ENCODE peak calls at places on chromosomes 2 and 18, in eight cellular contexts. C is SW 1271; P is globus pallidus; R is progenitor cell of endocrine pancreas; I is AG20443; O is A549; L is Right ventricle myocardium inferior; W is effector memory CD8-positive, alpha-beta T cell. T is an unnamed sample.

GRCh38 chr2:193496786-193497185 is 1302.1 kb upstream of the TMEFF2 start:
- DNase-seq in C (no peak), P (no peak), R (no peak), I (no peak), O (no peak), L (no peak), W (no peak), T (no peak)

GRCh38 chr2:96867756-96868554 is 1.9 kb downstream of the SEMA4C start:
- DNase-seq in C (no peak), P (no peak), R (no peak), I (no peak), O (no peak), L (no peak), W (no peak), T (no peak)

GRCh38 chr2:98538280-98539041 is 69.9 kb downstream of the COA5 start:
- DNase-seq in C (no peak), P (no peak), R (no peak), I (no peak), O (no peak), L (no peak), W (no peak), T (no peak)

GRCh38 chr2:205054789-205055188 is 509.5 kb downstream of the PARD3B start:
- DNase-seq in C (no peak), P (no peak), R (no peak), I (no peak), O (no peak), L (no peak), W (no peak), T (no peak)

GRCh38 chr2:202018950-202019349 is 14.7 kb upstream of the FZD7 start:
- DNase-seq in C (no peak), P (no peak), R (no peak), I (no peak), O (no peak), L (no peak), W (no peak), T (no peak)

GRCh38 chr2:119011162-119011909 is 69.3 kb downstream of the MARCO start:
- DNase-seq in C (no peak), P (peak; percentile 24), R (peak; percentile 66), I (peak; percentile 91), O (peak; percentile 51), L (peak; percentile 62), W (no peak), T (no peak)

GRCh38 chr2:188969236-188970032 is 4.7 kb upstream of the COL3A1 start:
- DNase-seq in C (no peak), P (no peak), R (no peak), I (peak; percentile 35), O (no peak), L (no peak), W (no peak), T (no peak)

GRCh38 chr18:9513971-9514512 is 38.7 kb downstream of the RALBP1 start:
- DNase-seq in C (no peak), P (no peak), R (no peak), I (peak; percentile 29), O (peak; percentile 33), L (no peak), W (no peak), T (no peak)

GRCh38 chr18:23825978-23826405 is 136.7 kb downstream of the LAMA3 start:
- DNase-seq in C (no peak), P (peak; percentile 45), R (no peak), I (peak; percentile 83), O (no peak), L (no peak), W (no peak), T (no peak)

GRCh38 chr18:73669299-73669698 is 478.3 kb downstream of the FBXO15 start:
- DNase-seq in C (no peak), P (peak; percentile 11), R (no peak), I (no peak), O (no peak), L (no peak), W (no peak), T (no peak)

GRCh38 chr2:162118166-162119031 is 33.6 kb downstream of the GCG start:
- DNase-seq in C (no peak), P (no peak), R (no peak), I (peak; percentile 65), O (no peak), L (no peak), W (no peak), T (no peak)

GRCh38 chr2:238104521-238105311 is 4.6 kb downstream of the ESPNL start:
- DNase-seq in C (no peak), P (no peak), R (no peak), I (no peak), O (no peak), L (peak; percentile 65), W (no peak), T (no peak)

GRCh38 chr2:230669386-230669935 is 43.2 kb upstream of the CAB39 start:
- DNase-seq in C (no peak), P (no peak), R (no peak), I (no peak), O (no peak), L (no peak), W (no peak), T (no peak)

GRCh38 chr2:238270606-238271005 is 17.8 kb downstream of the PER2 start:
- DNase-seq in C (no peak), P (no peak), R (no peak), I (no peak), O (no peak), L (peak; percentile 35), W (no peak), T (no peak)

GRCh38 chr2:234548720-234549420 is 52.0 kb upstream of the ARL4C start:
- DNase-seq in C (no peak), P (peak; percentile 44), R (no peak), I (peak; percentile 84), O (no peak), L (no peak), W (no peak), T (no peak)

GRCh38 chr2:12935226-12935625 is 218.5 kb downstream of the TRIB2 start:
- DNase-seq in C (no peak), P (no peak), R (no peak), I (no peak), O (no peak), L (no peak), W (no peak), T (no peak)

T was measured in memory B cell.